ENCODE peak calls at places on chromosomes 1 and 21, in six cellular contexts. G is A549, W is SK-N-SH, I is K562, C is HCT116, J is GM12878. U is an unnamed sample.

GRCh38 chr1:215569987-215570824 is 3.1 kb downstream of the KCTD3 start:
- DNase-seq in G (no peak), J (no peak), C (no peak), I (no peak), W (peak), U (peak)

GRCh38 chr1:37809942-37810341 is 1.9 kb upstream of the YRDC start:
- DNase-seq in G (no peak), C (no peak), W (no peak), J (no peak), I (no peak), U (no peak)

GRCh38 chr1:218384576-218384975 is 39.4 kb downstream of the TGFB2 start:
- DNase-seq in G (peak), I (no peak), W (no peak), J (no peak), C (no peak), U (peak)

GRCh38 chr21:16084776-16085364 is 355.1 kb downstream of the USP25 start:
- DNase-seq in J (no peak), I (no peak), W (no peak), G (no peak), C (no peak), U (peak)

GRCh38 chr21:15653710-15654109 is 76.1 kb upstream of the USP25 start:
- DNase-seq in W (peak), I (no peak), G (no peak), J (no peak), C (no peak), U (no peak)

GRCh38 chr1:215777370-215777925 is 210.3 kb downstream of the KCTD3 start:
- DNase-seq in I (no peak), J (no peak), G (no peak), C (no peak), W (no peak), U (peak)

GRCh38 chr21:45421846-45422775 is 17.1 kb downstream of the COL18A1 start:
- DNase-seq in G (no peak), C (no peak), J (no peak), W (no peak), I (no peak), U (no peak)

GRCh38 chr1:53069265-53069662 is 7.3 kb downstream of the PODN start:
- DNase-seq in W (peak), I (no peak), J (no peak), C (no peak), G (no peak), U (no peak)

GRCh38 chr1:41221995-41222991 is 19.8 kb downstream of the SCMH1 start:
- DNase-seq in W (no peak), G (no peak), J (no peak), C (no peak), I (no peak), U (no peak)

GRCh38 chr1:236400061-236400638 is 6.1 kb downstream of the EDARADD start:
- DNase-seq in W (no peak), G (no peak), I (no peak), J (no peak), C (no peak), U (no peak)

GRCh38 chr1:116777831-116778830 is 23.9 kb downstream of the CD2 start:
- DNase-seq in W (no peak), C (no peak), J (no peak), G (no peak), I (no peak), U (peak)

GRCh38 chr21:42770717-42771502 is 108.4 kb downstream of the WDR4 start:
- DNase-seq in C (no peak), G (no peak), I (no peak), J (no peak), W (no peak), U (no peak)

GRCh38 chr1:71033136-71033535 is 14.5 kb downstream of the PTGER3 start:
- DNase-seq in I (no peak), C (no peak), J (no peak), W (no peak), G (no peak), U (no peak)

GRCh38 chr1:54798769-54799641 is 2.1 kb downstream of the TTC22 start:
- DNase-seq in I (no peak), C (no peak), J (peak), W (no peak), G (no peak), U (peak)

GRCh38 chr1:11908139-11909021 is 17.8 kb downstream of the KIAA2013 start:
- DNase-seq in J (peak), W (peak), C (peak), G (peak), I (peak), U (peak)

GRCh38 chr1:36528361-36529349 is 45.9 kb upstream of the CSF3R start:
- DNase-seq in I (no peak), W (no peak), C (no peak), J (no peak), G (peak), U (no peak)

DNA sequence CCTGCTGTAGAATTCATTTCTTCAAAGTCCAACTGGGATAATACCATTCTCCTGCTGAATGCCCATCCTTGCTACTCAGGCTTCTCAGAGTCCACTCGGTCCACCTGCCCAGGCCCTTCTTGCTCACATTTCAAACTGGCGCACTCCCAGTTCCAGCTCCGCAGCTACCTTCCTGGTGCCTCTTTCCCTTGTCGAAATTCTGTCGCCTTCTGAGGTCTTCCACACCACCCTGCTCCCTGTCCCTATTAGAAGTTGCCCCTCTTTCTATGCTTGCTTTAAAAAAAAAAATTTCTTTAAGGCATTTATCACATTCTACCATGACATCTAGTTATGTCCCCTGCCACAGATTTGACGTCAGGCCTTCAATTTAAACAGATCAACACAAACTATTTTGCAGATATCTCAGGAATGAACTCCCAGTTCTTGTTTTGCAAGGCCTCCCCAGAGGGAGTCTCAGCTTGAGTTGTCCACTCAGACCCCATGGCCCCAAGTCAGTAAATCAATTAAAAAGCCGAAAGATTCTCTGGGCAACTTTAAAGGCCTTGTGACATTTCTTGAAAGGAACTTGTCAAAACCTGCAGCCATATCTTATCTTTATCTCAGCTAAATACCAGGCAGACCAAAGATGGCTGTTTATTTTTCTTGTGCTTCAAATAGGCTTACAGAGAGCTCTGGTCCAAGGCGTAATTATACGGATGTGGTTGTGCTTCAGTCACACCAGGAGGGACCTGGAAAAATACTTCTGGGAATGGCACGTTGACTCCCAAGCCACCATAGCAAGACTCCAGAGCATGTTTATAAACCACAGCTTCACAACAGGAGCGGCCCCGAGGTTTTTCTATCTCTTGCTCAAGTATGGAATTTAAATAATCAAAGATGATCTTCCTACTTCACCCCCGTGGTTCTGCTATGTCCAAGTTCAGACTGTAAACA is 2.2 kb downstream of the FAM89A start:
- DNase-seq in G (no peak), J (no peak), C (no peak), I (no peak), W (no peak), U (no peak)
- TF ChIP-seq RAD21 in G (no peak), J (no peak), C (no peak), I (no peak), W (no peak), U (no peak)

GRCh38 chr1:7069888-7070287 is 284.6 kb downstream of the CAMTA1 start:
- DNase-seq in G (no peak), J (no peak), W (peak), C (no peak), I (no peak), U (no peak)
- H3K4me3 ChIP-seq in G (no peak), J (no peak), W (no peak), C (no peak), I (no peak), U (peak)

DNA sequence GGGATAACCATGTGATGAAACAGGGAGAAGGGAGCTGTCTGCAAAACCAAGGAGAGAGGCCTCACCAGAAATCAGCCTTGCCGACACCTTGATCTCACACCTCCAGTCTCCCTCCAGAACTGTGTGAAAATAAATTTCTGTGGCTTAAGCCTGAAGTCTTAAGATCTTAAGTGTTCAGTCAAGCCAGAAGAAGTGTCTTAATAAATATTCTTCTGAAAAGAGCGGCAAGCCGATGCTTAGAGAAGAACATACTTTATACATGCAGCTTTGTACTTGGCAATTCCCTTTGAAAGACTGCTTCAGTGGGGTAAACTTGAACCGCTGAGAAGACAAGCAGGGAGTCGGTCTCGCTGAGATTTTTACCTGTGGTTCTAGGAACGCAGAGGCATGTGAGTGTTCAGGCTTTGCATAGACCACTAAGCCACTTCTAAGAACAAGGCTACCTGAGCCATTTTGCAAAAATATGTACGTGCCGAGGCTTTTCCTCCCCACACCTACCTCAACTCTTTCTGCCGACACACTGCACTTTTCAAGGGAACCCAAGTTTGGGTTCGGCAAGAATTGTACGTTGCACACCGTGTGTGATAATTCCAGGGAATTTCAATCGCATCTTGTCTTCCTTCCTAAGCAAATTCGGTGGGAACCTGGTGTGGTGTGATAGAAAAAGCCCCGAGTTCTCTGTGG is 3.4 kb downstream of the RUNX1 start:
- DNase-seq in J (no peak), G (no peak), W (no peak), C (no peak), I (no peak), U (no peak)
- TF ChIP-seq RAD21 in J (no peak), G (no peak), W (no peak), C (no peak), I (no peak), U (no peak)

GRCh38 chr1:22041505-22041904 is 11.0 kb upstream of the CDC42 start:
- DNase-seq in G (no peak), I (no peak), W (no peak), J (no peak), C (no peak), U (no peak)

GRCh38 chr1:22043175-22043769 is 9.2 kb upstream of the CDC42 start:
- DNase-seq in W (no peak), J (no peak), C (no peak), I (no peak), G (no peak), U (no peak)

GRCh38 chr1:22037520-22037919 is 15.0 kb upstream of the CDC42 start:
- DNase-seq in I (no peak), W (no peak), G (no peak), J (no peak), C (no peak), U (no peak)

GRCh38 chr1:22039594-22040347 is 12.7 kb upstream of the CDC42 start:
- DNase-seq in I (peak), W (no peak), J (peak), C (no peak), G (peak), U (peak)

GRCh38 chr1:22038036-22038435 is 14.5 kb upstream of the CDC42 start:
- DNase-seq in C (no peak), J (no peak), I (no peak), W (no peak), G (no peak), U (no peak)
- H3K4me3 ChIP-seq in C (no peak), J (no peak), I (no peak), W (no peak), G (no peak), U (no peak)

GRCh38 chr1:245412301-245412700 is 257.5 kb downstream of the KIF26B start:
- DNase-seq in J (no peak), G (no peak), W (no peak), I (no peak), C (no peak), U (no peak)
- TF ChIP-seq RAD21 in J (no peak), G (no peak), W (no peak), I (no peak), C (no peak), U (no peak)

GRCh38 chr1:1436634-1437032 is 1.1 kb downstream of the VWA1 start:
- DNase-seq in W (no peak), I (no peak), G (no peak), J (no peak), C (no peak), U (no peak)
- H3K4me3 ChIP-seq in W (no peak), I (no peak), G (no peak), J (no peak), C (peak), U (no peak)

DNA sequence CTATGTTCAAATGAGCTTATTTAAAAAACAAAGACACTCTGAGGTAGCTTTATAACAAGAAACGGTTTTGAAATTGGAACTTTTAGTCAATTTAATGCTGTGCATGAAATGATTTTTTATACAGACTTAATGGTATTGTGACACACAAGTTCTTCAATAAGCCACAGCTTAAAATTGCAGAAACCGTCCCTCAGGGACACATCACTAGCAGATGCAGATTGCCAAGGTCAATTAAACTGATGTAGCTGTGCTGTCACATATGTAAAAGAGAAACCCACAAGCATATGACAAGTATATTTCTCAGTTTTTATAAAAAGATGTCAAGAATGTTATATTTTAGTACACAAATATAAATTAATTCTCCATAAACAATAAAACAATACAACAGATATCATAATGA is 366.9 kb downstream of the DPYD start:
- DNase-seq in J (no peak), C (no peak), G (no peak), I (no peak), W (no peak), U (no peak)
- TF ChIP-seq RAD21 in J (no peak), C (no peak), G (no peak), I (no peak), W (no peak), U (no peak)

U was measured in IMR-90.